ENCODE peak calls at places on chromosomes 16 and 17, in four cellular contexts. One of them, this sample, is unnamed.

GRCh38 chr17:17871913-17872312 is 35.1 kb upstream of the SREBF1 start:
- DNase-seq in tibial artery: no peak
- DNase-seq in AG04450: no peak
- DNase-seq in mesendoderm: no peak
- DNase-seq in this sample: no peak

GRCh38 chr16:30609002-30609927 is 924 bp downstream of the ZNF689 start:
- DNase-seq in AG04450: no peak
- DNase-seq in mesendoderm: peak; percentile 67
- DNase-seq in tibial artery: peak; percentile 33
- DNase-seq in this sample: peak; percentile 18

GRCh38 chr17:4605826-4606225 is 21.5 kb downstream of the SMTNL2 start:
- DNase-seq in mesendoderm: no peak
- DNase-seq in AG04450: no peak
- DNase-seq in tibial artery: no peak
- DNase-seq in this sample: peak; percentile 73

GRCh38 chr17:35129154-35129972 is 7.9 kb downstream of the FNDC8 start:
- DNase-seq in mesendoderm: no peak
- DNase-seq in tibial artery: no peak
- DNase-seq in AG04450: no peak
- DNase-seq in this sample: no peak

GRCh38 chr17:57044976-57045867 is 39.8 kb upstream of the AKAP1 start:
- DNase-seq in mesendoderm: no peak
- DNase-seq in tibial artery: no peak
- DNase-seq in AG04450: no peak
- DNase-seq in this sample: no peak

GRCh38 chr17:66526827-66527226 is 224.4 kb downstream of the PRKCA start:
- DNase-seq in AG04450: no peak
- DNase-seq in tibial artery: no peak
- DNase-seq in mesendoderm: no peak
- DNase-seq in this sample: no peak

GRCh38 chr17:35046740-35047283 is 16.7 kb downstream of the RFFL start:
- DNase-seq in AG04450: no peak
- DNase-seq in tibial artery: no peak
- DNase-seq in mesendoderm: no peak
- DNase-seq in this sample: peak; percentile 31

GRCh38 chr16:80824623-80825364 is 20.4 kb upstream of the CDYL2 start:
- DNase-seq in AG04450: peak; percentile 38
- DNase-seq in tibial artery: peak; percentile 26
- DNase-seq in mesendoderm: peak; percentile 67
- DNase-seq in this sample: peak; percentile 66

GRCh38 chr16:58032710-58033293 is 7.2 kb downstream of the MMP15 start:
- DNase-seq in AG04450: no peak
- DNase-seq in mesendoderm: peak; percentile 76
- DNase-seq in tibial artery: no peak
- DNase-seq in this sample: no peak

GRCh38 chr17:75778861-75779249 is 5.8 kb upstream of the UNK start:
- DNase-seq in tibial artery: no peak
- DNase-seq in AG04450: no peak
- DNase-seq in mesendoderm: no peak
- DNase-seq in this sample: no peak

GRCh38 chr17:32927724-32928526 is at the start of gene TMEM98:
- DNase-seq in tibial artery: no peak
- DNase-seq in mesendoderm: peak; percentile 48
- DNase-seq in AG04450: no peak
- DNase-seq in this sample: no peak

GRCh38 chr16:89695086-89695874 is 6.2 kb downstream of the SPATA2L start:
- DNase-seq in AG04450: no peak
- DNase-seq in mesendoderm: no peak
- DNase-seq in tibial artery: no peak
- DNase-seq in this sample: no peak

GRCh38 chr16:64356267-64356666 is 765.6 kb downstream of the CDH11 start:
- DNase-seq in AG04450: peak; percentile 56
- DNase-seq in mesendoderm: no peak
- DNase-seq in tibial artery: no peak
- DNase-seq in this sample: peak; percentile 65

GRCh38 chr17:80916246-80916645 is 75.4 kb upstream of the CHMP6 start:
- DNase-seq in AG04450: no peak
- DNase-seq in mesendoderm: no peak
- DNase-seq in tibial artery: no peak
- DNase-seq in this sample: no peak

GRCh38 chr17:8887834-8888703 is 20.6 kb upstream of the PIK3R6 start:
- DNase-seq in mesendoderm: peak; percentile 92
- DNase-seq in tibial artery: peak; percentile 40
- DNase-seq in AG04450: no peak
- DNase-seq in this sample: peak; percentile 51

GRCh38 chr17:27804113-27804512 is 3.8 kb upstream of the NOS2 start:
- DNase-seq in tibial artery: no peak
- DNase-seq in AG04450: no peak
- DNase-seq in mesendoderm: no peak
- DNase-seq in this sample: no peak

GRCh38 chr17:47704116-47704515 is 10.2 kb downstream of the TBKBP1 start:
- DNase-seq in tibial artery: no peak
- DNase-seq in AG04450: no peak
- DNase-seq in mesendoderm: no peak
- DNase-seq in this sample: no peak

GRCh38 chr16:86231321-86231995 is 278.9 kb upstream of the FOXF1 start:
- DNase-seq in AG04450: no peak
- DNase-seq in mesendoderm: no peak
- DNase-seq in tibial artery: no peak
- DNase-seq in this sample: no peak

GRCh38 chr17:35002876-35003551 is 22.7 kb downstream of the LIG3 start:
- DNase-seq in tibial artery: no peak
- DNase-seq in mesendoderm: no peak
- DNase-seq in AG04450: peak; percentile 29
- DNase-seq in this sample: no peak

GRCh38 chr17:3921853-3922319 is 5.6 kb upstream of the P2RX1 start:
- DNase-seq in tibial artery: no peak
- DNase-seq in mesendoderm: no peak
- DNase-seq in AG04450: no peak
- DNase-seq in this sample: no peak

GRCh38 chr16:77213542-77214108 is 14.4 kb downstream of the SYCE1L start:
- DNase-seq in tibial artery: no peak
- DNase-seq in AG04450: peak; percentile 37
- DNase-seq in mesendoderm: no peak
- DNase-seq in this sample: peak; percentile 83

GRCh38 chr17:382644-383533 is 30.3 kb upstream of the RPH3AL start:
- DNase-seq in mesendoderm: peak; percentile 85
- DNase-seq in tibial artery: no peak
- DNase-seq in AG04450: peak; percentile 37
- DNase-seq in this sample: peak; percentile 88

DNA sequence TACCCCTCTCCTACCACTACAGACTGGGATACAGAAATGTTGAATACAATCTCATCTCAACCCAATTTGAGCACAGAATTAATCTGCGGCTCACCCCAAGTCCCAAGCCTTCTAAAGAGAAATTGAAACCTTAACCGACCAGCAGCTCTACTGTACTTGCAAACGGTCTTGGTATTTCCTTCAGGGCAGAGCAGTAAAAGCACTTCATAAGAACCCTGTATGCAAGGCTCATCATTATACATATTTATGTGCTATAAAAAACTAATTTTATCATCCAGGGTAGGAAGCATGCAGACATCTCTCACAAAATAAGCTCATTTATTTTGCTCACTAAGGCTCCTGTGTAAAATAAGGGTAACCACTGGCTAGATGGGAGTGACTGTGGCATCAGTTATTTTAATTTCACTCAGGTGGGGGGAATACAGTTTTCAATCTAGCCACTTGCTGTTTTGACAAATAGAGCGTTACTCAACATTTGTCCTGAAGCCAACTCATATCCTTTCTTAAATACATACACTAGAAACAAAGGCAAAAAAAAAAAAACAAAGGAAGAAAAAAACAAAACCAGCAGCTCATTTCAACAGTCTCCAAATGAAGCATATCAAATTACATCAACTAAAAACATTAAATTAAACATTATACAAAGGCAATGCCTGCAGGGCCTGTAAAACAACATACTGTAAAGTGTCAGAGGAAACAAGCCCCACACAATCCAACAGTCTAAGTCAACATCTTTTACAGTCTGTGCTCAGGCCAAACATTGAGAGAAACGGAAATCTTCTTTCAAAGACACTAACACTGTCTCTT is 65.0 kb downstream of the PARN start:
- DNase-seq in tibial artery: no peak
- DNase-seq in mesendoderm: no peak
- DNase-seq in AG04450: no peak
- DNase-seq in this sample: no peak
- H3K27ac ChIP-seq in tibial artery: no peak overlapping the region
- H3K27ac ChIP-seq in mesendoderm: no peak overlapping the region
- H3K27ac ChIP-seq in AG04450: no peak overlapping the region
- H3K27ac ChIP-seq in this sample: no peak overlapping the region

DNA sequence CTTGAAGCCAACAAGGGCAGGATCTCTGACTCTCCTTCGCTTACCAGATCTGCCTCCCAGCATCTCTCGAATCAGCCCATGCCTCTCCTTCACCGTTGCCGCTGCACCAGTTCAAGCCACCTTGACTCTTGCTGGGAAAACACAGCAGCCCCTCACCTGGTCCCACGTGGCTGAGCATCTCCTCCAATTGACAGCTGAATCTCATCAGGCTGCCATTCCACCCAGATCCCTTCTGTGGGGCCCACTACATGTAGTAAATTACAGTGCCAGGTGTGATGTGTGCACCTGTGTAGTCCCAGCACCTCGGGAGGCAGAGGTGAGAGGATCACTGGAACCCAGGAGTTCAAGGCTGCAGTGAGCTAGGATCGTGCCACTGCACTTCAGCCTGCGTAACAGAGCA is 37.8 kb upstream of the C16orf78 start:
- DNase-seq in tibial artery: no peak
- DNase-seq in AG04450: no peak
- DNase-seq in mesendoderm: no peak
- DNase-seq in this sample: no peak
- H3K27me3 ChIP-seq in tibial artery: no peaks in the 10 kb centered on the region
- H3K27me3 ChIP-seq in AG04450: no peaks in the 10 kb centered on the region
- H3K27me3 ChIP-seq in mesendoderm: no peaks in the 10 kb centered on the region
- H3K27me3 ChIP-seq in this sample: no peaks in the 10 kb centered on the region

DNA sequence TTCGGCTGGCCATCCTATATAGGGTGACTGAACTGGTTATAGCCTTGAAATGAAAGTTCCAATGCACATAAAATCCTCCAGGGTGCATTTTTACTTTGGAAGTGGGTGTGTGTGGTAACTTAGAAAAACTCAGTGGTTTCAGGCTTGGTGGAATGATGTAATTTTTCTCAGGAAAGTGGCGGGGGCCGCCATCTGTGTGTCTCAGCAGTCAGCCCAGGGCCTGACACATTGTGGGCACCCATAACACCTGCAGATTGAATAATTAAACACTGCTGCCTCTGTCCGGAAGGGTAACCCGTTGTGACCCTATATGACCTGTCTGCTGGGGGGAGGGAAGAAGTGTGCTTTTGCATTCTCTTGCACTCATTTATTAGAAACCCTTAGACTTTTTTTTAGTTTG is 2.2 kb upstream of the PDP2 start:
- DNase-seq in AG04450: no peak
- DNase-seq in mesendoderm: no peak
- DNase-seq in tibial artery: no peak
- DNase-seq in this sample: no peak
- H3K27ac ChIP-seq in AG04450: no peak overlapping the region
- H3K27ac ChIP-seq in mesendoderm: no peak overlapping the region
- H3K27ac ChIP-seq in tibial artery: no peak overlapping the region
- H3K27ac ChIP-seq in this sample: no peak overlapping the region

DNA sequence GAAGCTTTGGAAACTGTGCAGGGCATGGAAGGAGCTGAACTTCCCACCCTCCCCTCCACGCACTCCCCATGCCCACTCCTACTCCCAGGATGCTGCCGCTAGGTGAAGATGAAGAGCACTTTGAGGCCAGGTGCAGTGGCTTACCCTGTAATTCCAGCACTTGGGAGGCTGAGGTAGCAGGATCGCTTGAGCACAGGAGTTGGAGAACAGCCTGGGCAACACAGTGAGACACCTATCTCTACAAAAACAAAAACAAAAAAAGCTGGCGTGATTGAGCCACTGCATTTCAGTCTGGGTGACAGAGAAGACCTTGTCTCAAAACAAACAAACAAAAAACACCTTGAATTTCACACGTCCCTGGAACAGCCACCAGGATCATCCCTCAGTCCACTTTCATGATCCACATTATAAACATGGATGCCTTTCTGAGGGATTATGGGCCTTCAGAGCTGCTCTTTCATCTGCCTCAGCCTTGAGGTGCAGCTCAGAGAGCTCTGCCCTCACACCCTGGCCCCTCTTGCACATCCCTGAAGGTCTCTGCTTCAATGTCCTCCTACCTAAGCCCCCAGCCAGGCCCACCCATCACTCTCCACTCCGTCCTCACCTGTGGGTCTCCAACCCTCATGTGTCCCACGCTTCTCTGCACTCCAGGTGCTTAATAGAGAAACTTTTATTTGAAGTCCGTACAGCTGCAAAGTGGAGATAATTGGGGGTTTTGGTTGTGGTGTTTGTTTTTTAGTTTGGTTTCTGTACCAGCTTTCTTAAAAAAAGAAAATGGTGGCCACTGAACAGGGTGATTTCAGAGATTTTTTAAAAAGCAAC is 25.8 kb downstream of the PHB1 start:
- DNase-seq in tibial artery: no peak
- DNase-seq in AG04450: no peak
- DNase-seq in mesendoderm: no peak
- DNase-seq in this sample: no peak
- H3K27me3 ChIP-seq in tibial artery: no peaks in the 10 kb centered on the region
- H3K27me3 ChIP-seq in AG04450: no peaks in the 10 kb centered on the region
- H3K27me3 ChIP-seq in mesendoderm: no peaks in the 10 kb centered on the region
- H3K27me3 ChIP-seq in this sample: no peaks in the 10 kb centered on the region

DNA sequence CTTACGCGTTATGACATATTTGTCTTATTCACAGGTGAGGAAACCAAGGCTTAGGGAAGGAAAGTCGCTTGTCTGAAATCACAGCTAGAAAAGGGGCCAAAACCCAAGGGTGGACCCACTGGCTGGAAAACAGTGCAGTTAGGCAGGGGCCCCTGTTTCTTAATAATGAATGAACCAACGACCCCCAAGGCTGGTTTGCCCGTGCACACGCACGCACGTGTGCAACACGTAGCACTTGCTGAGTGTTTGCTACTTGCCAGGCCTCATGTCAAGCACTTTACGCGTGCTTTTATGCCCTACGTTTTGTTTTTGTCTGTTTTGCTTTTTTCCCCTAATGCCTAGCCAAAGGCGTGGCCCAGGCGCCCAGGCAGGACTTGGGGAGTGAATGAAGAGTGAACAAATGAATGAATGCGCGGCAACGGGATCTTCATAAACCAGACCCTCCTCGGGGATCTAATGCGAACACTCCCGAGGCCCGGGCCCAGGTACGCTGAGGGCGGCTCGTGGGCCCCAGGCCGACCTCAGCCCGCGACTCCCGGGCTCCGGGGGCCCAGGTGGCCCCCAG is 571 bp upstream of the USP10 start:
- DNase-seq in AG04450: no peak
- DNase-seq in mesendoderm: no peak
- DNase-seq in tibial artery: no peak
- DNase-seq in this sample: no peak
- H3K27ac ChIP-seq in AG04450: no peak overlapping the region
- H3K27ac ChIP-seq in mesendoderm: peak overlapping the region; percentile 57
- H3K27ac ChIP-seq in tibial artery: peak overlapping the region; percentile 94
- H3K27ac ChIP-seq in this sample: no peak overlapping the region

GRCh38 chr16:75931043-75931442 is 204.8 kb upstream of the CPHXL start:
- DNase-seq in mesendoderm: no peak
- DNase-seq in tibial artery: no peak
- DNase-seq in AG04450: peak; percentile 97
- DNase-seq in this sample: no peak
- H3K27me3 ChIP-seq in mesendoderm: peaks cover 2% of the 10 kb centered on the region
- H3K27me3 ChIP-seq in tibial artery: no peaks in the 10 kb centered on the region
- H3K27me3 ChIP-seq in AG04450: no peaks in the 10 kb centered on the region
- H3K27me3 ChIP-seq in this sample: no peaks in the 10 kb centered on the region

This sample was measured in brain microvascular endothelial cell.